ENCODE peak calls at places on chromosome 20, in eight cellular contexts. One of them, this sample, is unnamed.

GRCh38 chr20:39909447-39909846 is 779.6 kb downstream of the MAFB start:
- DNase-seq in stomach: no peak
- DNase-seq in GM12878: no peak
- DNase-seq in endothelial cell of umbilical vein: no peak
- DNase-seq in esophagus muscularis mucosa: no peak
- DNase-seq in transverse colon: peak
- DNase-seq in H1: no peak
- DNase-seq in suprapubic skin: no peak
- DNase-seq in this sample: no peak

GRCh38 chr20:34316191-34316814 is 13.1 kb upstream of the AHCY start:
- DNase-seq in stomach: no peak
- DNase-seq in GM12878: no peak
- DNase-seq in endothelial cell of umbilical vein: no peak
- DNase-seq in esophagus muscularis mucosa: no peak
- DNase-seq in transverse colon: no peak
- DNase-seq in H1: no peak
- DNase-seq in suprapubic skin: no peak
- DNase-seq in this sample: no peak

GRCh38 chr20:36315545-36316351 is 9.6 kb downstream of the DLGAP4 start:
- DNase-seq in stomach: no peak
- DNase-seq in GM12878: no peak
- DNase-seq in endothelial cell of umbilical vein: no peak
- DNase-seq in esophagus muscularis mucosa: no peak
- DNase-seq in transverse colon: no peak
- DNase-seq in H1: no peak
- DNase-seq in suprapubic skin: peak
- DNase-seq in this sample: peak

GRCh38 chr20:25284131-25284601 is 36.3 kb downstream of the PYGB start:
- DNase-seq in stomach: peak
- DNase-seq in GM12878: no peak
- DNase-seq in endothelial cell of umbilical vein: no peak
- DNase-seq in esophagus muscularis mucosa: no peak
- DNase-seq in transverse colon: peak
- DNase-seq in H1: no peak
- DNase-seq in suprapubic skin: peak
- DNase-seq in this sample: no peak

GRCh38 chr20:58627212-58628072 is 23.6 kb upstream of the STX16 start:
- DNase-seq in stomach: no peak
- DNase-seq in GM12878: no peak
- DNase-seq in endothelial cell of umbilical vein: no peak
- DNase-seq in esophagus muscularis mucosa: no peak
- DNase-seq in transverse colon: no peak
- DNase-seq in H1: no peak
- DNase-seq in suprapubic skin: no peak
- DNase-seq in this sample: no peak

GRCh38 chr20:32539817-32540675 is 45.1 kb downstream of the NOL4L start:
- DNase-seq in stomach: peak
- DNase-seq in GM12878: no peak
- DNase-seq in endothelial cell of umbilical vein: no peak
- DNase-seq in esophagus muscularis mucosa: no peak
- DNase-seq in transverse colon: peak
- DNase-seq in H1: no peak
- DNase-seq in suprapubic skin: no peak
- DNase-seq in this sample: no peak

GRCh38 chr20:16201191-16201590 is 372.1 kb downstream of the KIF16B start:
- DNase-seq in stomach: no peak
- DNase-seq in GM12878: no peak
- DNase-seq in endothelial cell of umbilical vein: no peak
- DNase-seq in esophagus muscularis mucosa: no peak
- DNase-seq in transverse colon: no peak
- DNase-seq in H1: no peak
- DNase-seq in suprapubic skin: no peak
- DNase-seq in this sample: no peak

GRCh38 chr20:33796907-33797544 is 14.1 kb upstream of the CHMP4B start:
- DNase-seq in stomach: no peak
- DNase-seq in GM12878: no peak
- DNase-seq in endothelial cell of umbilical vein: no peak
- DNase-seq in esophagus muscularis mucosa: no peak
- DNase-seq in transverse colon: no peak
- DNase-seq in H1: no peak
- DNase-seq in suprapubic skin: no peak
- DNase-seq in this sample: no peak

GRCh38 chr20:4962257-4962855 is 39.0 kb downstream of the SLC23A2 start:
- DNase-seq in stomach: no peak
- DNase-seq in GM12878: no peak
- DNase-seq in endothelial cell of umbilical vein: no peak
- DNase-seq in esophagus muscularis mucosa: no peak
- DNase-seq in transverse colon: no peak
- DNase-seq in H1: no peak
- DNase-seq in suprapubic skin: no peak
- DNase-seq in this sample: no peak

GRCh38 chr20:24962182-24962492 is 13.1 kb downstream of the CST7 start:
- DNase-seq in stomach: no peak
- DNase-seq in GM12878: no peak
- DNase-seq in endothelial cell of umbilical vein: no peak
- DNase-seq in esophagus muscularis mucosa: no peak
- DNase-seq in transverse colon: no peak
- DNase-seq in H1: no peak
- DNase-seq in suprapubic skin: no peak
- DNase-seq in this sample: no peak

GRCh38 chr20:34639755-34640222 is 37.1 kb downstream of the PIGU start:
- DNase-seq in stomach: peak
- DNase-seq in GM12878: no peak
- DNase-seq in endothelial cell of umbilical vein: peak
- DNase-seq in esophagus muscularis mucosa: no peak
- DNase-seq in transverse colon: peak
- DNase-seq in H1: no peak
- DNase-seq in suprapubic skin: no peak
- DNase-seq in this sample: no peak

GRCh38 chr20:1171461-1172093 is 13.2 kb downstream of the TMEM74B start:
- DNase-seq in stomach: no peak
- DNase-seq in GM12878: no peak
- DNase-seq in endothelial cell of umbilical vein: peak
- DNase-seq in esophagus muscularis mucosa: no peak
- DNase-seq in transverse colon: no peak
- DNase-seq in H1: no peak
- DNase-seq in suprapubic skin: no peak
- DNase-seq in this sample: no peak

GRCh38 chr20:31675828-31676533 is 38.3 kb downstream of the COX4I2 start:
- DNase-seq in stomach: no peak
- DNase-seq in GM12878: no peak
- DNase-seq in endothelial cell of umbilical vein: peak
- DNase-seq in esophagus muscularis mucosa: no peak
- DNase-seq in transverse colon: no peak
- DNase-seq in H1: no peak
- DNase-seq in suprapubic skin: no peak
- DNase-seq in this sample: no peak

GRCh38 chr20:52047811-52048302 is 143.7 kb downstream of the ZFP64 start:
- DNase-seq in stomach: no peak
- DNase-seq in GM12878: no peak
- DNase-seq in endothelial cell of umbilical vein: peak
- DNase-seq in esophagus muscularis mucosa: no peak
- DNase-seq in transverse colon: no peak
- DNase-seq in H1: no peak
- DNase-seq in suprapubic skin: no peak
- DNase-seq in this sample: no peak

GRCh38 chr20:36109251-36109947 is 45.1 kb upstream of the EPB41L1 start:
- DNase-seq in stomach: no peak
- DNase-seq in GM12878: no peak
- DNase-seq in endothelial cell of umbilical vein: no peak
- DNase-seq in esophagus muscularis mucosa: no peak
- DNase-seq in transverse colon: no peak
- DNase-seq in H1: no peak
- DNase-seq in suprapubic skin: no peak
- DNase-seq in this sample: no peak

GRCh38 chr20:967796-968742 is 34.0 kb downstream of the RSPO4 start:
- DNase-seq in stomach: no peak
- DNase-seq in GM12878: peak
- DNase-seq in endothelial cell of umbilical vein: peak
- DNase-seq in esophagus muscularis mucosa: no peak
- DNase-seq in transverse colon: no peak
- DNase-seq in H1: no peak
- DNase-seq in suprapubic skin: no peak
- DNase-seq in this sample: no peak

GRCh38 chr20:31663838-31664695 is 26.4 kb downstream of the COX4I2 start:
- DNase-seq in stomach: peak
- DNase-seq in GM12878: no peak
- DNase-seq in endothelial cell of umbilical vein: no peak
- DNase-seq in esophagus muscularis mucosa: no peak
- DNase-seq in transverse colon: peak
- DNase-seq in H1: no peak
- DNase-seq in suprapubic skin: no peak
- DNase-seq in this sample: no peak

DNA sequence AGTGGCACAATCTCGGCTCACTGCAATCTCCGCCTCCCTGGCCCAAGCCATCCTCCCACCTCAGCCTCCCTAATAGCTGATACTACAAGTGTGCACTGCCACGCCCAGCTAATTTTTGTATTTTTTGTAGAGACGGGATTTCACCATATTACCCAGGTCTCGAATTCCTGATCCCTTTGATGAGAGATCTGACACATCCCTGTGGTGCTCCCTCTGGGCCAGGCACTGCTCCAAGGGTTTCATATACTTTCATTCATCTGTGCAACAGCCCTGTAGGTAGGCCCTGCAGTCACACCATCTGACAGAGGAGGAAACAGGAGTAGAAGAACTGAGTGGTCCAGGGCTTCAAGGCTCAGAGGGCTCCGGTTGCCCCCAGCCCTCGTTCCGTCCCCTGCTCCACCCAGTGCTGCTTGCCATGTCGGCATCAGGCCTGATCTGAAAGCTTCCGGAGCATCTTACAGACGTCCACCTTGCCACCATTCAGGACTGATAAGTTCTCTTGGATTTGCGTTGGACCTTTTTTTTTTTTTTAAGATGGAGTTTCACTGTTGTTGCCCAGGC is 3.3 kb downstream of the ZGPAT start:
- DNase-seq in stomach: no peak
- DNase-seq in GM12878: no peak
- DNase-seq in endothelial cell of umbilical vein: no peak
- DNase-seq in esophagus muscularis mucosa: no peak
- DNase-seq in transverse colon: no peak
- DNase-seq in H1: no peak
- DNase-seq in suprapubic skin: peak
- DNase-seq in this sample: no peak
- TF ChIP-seq POLR2A in stomach: no peak
- TF ChIP-seq POLR2A in GM12878: no peak
- TF ChIP-seq POLR2A in endothelial cell of umbilical vein: no peak
- TF ChIP-seq POLR2A in esophagus muscularis mucosa: no peak
- TF ChIP-seq POLR2A in transverse colon: no peak
- TF ChIP-seq POLR2A in H1: no peak
- TF ChIP-seq POLR2A in suprapubic skin: no peak
- TF ChIP-seq POLR2A in this sample: no peak

GRCh38 chr20:60354181-60354580 is 396.0 kb downstream of the CDH26 start:
- DNase-seq in stomach: no peak
- DNase-seq in GM12878: no peak
- DNase-seq in endothelial cell of umbilical vein: no peak
- DNase-seq in esophagus muscularis mucosa: no peak
- DNase-seq in transverse colon: no peak
- DNase-seq in H1: no peak
- DNase-seq in suprapubic skin: no peak
- DNase-seq in this sample: no peak
- TF ChIP-seq POLR2AphosphoS5 in stomach: no peak
- TF ChIP-seq POLR2AphosphoS5 in GM12878: no peak
- TF ChIP-seq POLR2AphosphoS5 in endothelial cell of umbilical vein: no peak
- TF ChIP-seq POLR2AphosphoS5 in esophagus muscularis mucosa: no peak
- TF ChIP-seq POLR2AphosphoS5 in transverse colon: no peak
- TF ChIP-seq POLR2AphosphoS5 in H1: no peak
- TF ChIP-seq POLR2AphosphoS5 in suprapubic skin: no peak
- TF ChIP-seq POLR2AphosphoS5 in this sample: no peak

GRCh38 chr20:45415822-45416637 is at the start of gene PIGT:
- DNase-seq in stomach: peak
- DNase-seq in GM12878: peak
- DNase-seq in endothelial cell of umbilical vein: peak
- DNase-seq in esophagus muscularis mucosa: peak
- DNase-seq in transverse colon: peak
- DNase-seq in H1: peak
- DNase-seq in suprapubic skin: peak
- DNase-seq in this sample: peak
- TF ChIP-seq POLR2A in stomach: no peak
- TF ChIP-seq POLR2A in GM12878: peak
- TF ChIP-seq POLR2A in endothelial cell of umbilical vein: peak
- TF ChIP-seq POLR2A in esophagus muscularis mucosa: peak
- TF ChIP-seq POLR2A in transverse colon: peak
- TF ChIP-seq POLR2A in H1: peak
- TF ChIP-seq POLR2A in suprapubic skin: peak
- TF ChIP-seq POLR2A in this sample: peak

GRCh38 chr20:45948261-45948733 is 13.8 kb downstream of the PCIF1 start:
- DNase-seq in stomach: no peak
- DNase-seq in GM12878: no peak
- DNase-seq in endothelial cell of umbilical vein: no peak
- DNase-seq in esophagus muscularis mucosa: no peak
- DNase-seq in transverse colon: no peak
- DNase-seq in H1: no peak
- DNase-seq in suprapubic skin: no peak
- DNase-seq in this sample: no peak

GRCh38 chr20:45949542-45950329 is 15.3 kb downstream of the PCIF1 start:
- DNase-seq in stomach: no peak
- DNase-seq in GM12878: no peak
- DNase-seq in endothelial cell of umbilical vein: no peak
- DNase-seq in esophagus muscularis mucosa: no peak
- DNase-seq in transverse colon: no peak
- DNase-seq in H1: no peak
- DNase-seq in suprapubic skin: no peak
- DNase-seq in this sample: no peak

GRCh38 chr20:45947110-45947866 is 12.8 kb downstream of the PCIF1 start:
- DNase-seq in stomach: no peak
- DNase-seq in GM12878: no peak
- DNase-seq in endothelial cell of umbilical vein: no peak
- DNase-seq in esophagus muscularis mucosa: no peak
- DNase-seq in transverse colon: no peak
- DNase-seq in H1: no peak
- DNase-seq in suprapubic skin: no peak
- DNase-seq in this sample: no peak

GRCh38 chr20:45950330-45950646 is 15.8 kb downstream of the PCIF1 start:
- DNase-seq in stomach: no peak
- DNase-seq in GM12878: no peak
- DNase-seq in endothelial cell of umbilical vein: no peak
- DNase-seq in esophagus muscularis mucosa: no peak
- DNase-seq in transverse colon: no peak
- DNase-seq in H1: no peak
- DNase-seq in suprapubic skin: no peak
- DNase-seq in this sample: no peak

DNA sequence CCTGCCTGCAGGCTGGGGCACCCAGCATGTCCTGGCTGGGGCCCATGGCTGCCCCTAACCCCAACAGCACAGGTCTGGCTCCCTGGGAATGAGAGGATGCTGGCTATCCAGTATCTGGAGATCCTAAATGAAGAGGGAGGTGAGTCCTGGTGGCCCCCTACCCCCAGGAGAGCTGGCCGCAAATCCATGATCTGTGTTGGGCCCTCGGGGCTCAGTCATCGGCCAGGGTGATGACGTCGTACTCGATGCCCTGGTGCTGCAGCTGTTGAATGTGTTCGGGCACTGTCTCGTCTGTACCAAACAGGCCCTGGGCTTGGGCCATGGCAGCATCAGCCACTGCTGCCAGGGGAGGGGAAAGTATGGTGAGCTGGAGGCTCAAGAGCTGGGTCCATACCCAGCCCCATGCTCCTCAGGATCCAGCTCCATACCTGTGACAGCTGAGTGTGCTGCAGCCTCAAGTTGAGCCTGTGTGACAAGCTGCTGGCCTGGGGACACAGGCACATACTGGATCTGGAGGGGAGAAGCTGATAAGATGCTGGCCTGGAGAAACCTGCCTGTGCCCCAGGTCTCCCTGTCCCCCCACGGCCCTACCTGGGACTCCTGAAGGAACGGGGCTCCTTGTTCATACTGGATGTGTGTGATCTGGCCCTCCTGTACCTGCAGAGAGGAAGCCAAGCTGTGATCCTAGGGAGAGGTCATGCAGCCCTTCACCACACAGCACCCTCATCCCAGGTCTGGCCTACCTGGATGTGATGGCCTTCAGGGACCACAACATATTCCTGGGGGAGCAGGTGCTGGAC is 14.5 kb downstream of the PCIF1 start:
- DNase-seq in stomach: no peak
- DNase-seq in GM12878: no peak
- DNase-seq in endothelial cell of umbilical vein: no peak
- DNase-seq in esophagus muscularis mucosa: no peak
- DNase-seq in transverse colon: no peak
- DNase-seq in H1: no peak
- DNase-seq in suprapubic skin: no peak
- DNase-seq in this sample: no peak
- TF ChIP-seq POLR2AphosphoS5 in stomach: no peak
- TF ChIP-seq POLR2AphosphoS5 in GM12878: no peak
- TF ChIP-seq POLR2AphosphoS5 in endothelial cell of umbilical vein: no peak
- TF ChIP-seq POLR2AphosphoS5 in esophagus muscularis mucosa: no peak
- TF ChIP-seq POLR2AphosphoS5 in transverse colon: no peak
- TF ChIP-seq POLR2AphosphoS5 in H1: peak
- TF ChIP-seq POLR2AphosphoS5 in suprapubic skin: no peak
- TF ChIP-seq POLR2AphosphoS5 in this sample: peak